ENCODE peak calls at places on chromosomes 7 and 10, in seven cellular contexts. One of them, this sample, is unnamed.

GRCh38 chr7:110224643-110225042 is 866.3 kb upstream of the LRRN3 start:
- DNase-seq in tibial artery: no peak
- DNase-seq in heart right ventricle: no peak
- DNase-seq in epithelial cell of esophagus: peak
- DNase-seq in hepatocyte: no peak
- DNase-seq in lower leg skin: peak
- DNase-seq in AG04450: no peak
- DNase-seq in this sample: no peak

GRCh38 chr10:98363188-98363587 is 51.8 kb downstream of the PYROXD2 start:
- DNase-seq in tibial artery: no peak
- DNase-seq in heart right ventricle: no peak
- DNase-seq in epithelial cell of esophagus: peak
- DNase-seq in hepatocyte: no peak
- DNase-seq in lower leg skin: no peak
- DNase-seq in AG04450: no peak
- DNase-seq in this sample: no peak

GRCh38 chr7:90461216-90461615 is 8.2 kb upstream of the PTTG1IP2 start:
- DNase-seq in tibial artery: no peak
- DNase-seq in heart right ventricle: no peak
- DNase-seq in epithelial cell of esophagus: peak
- DNase-seq in hepatocyte: no peak
- DNase-seq in lower leg skin: no peak
- DNase-seq in AG04450: no peak
- DNase-seq in this sample: no peak

GRCh38 chr10:120940299-120940900 is 89.2 kb downstream of the WDR11 start:
- DNase-seq in tibial artery: no peak
- DNase-seq in heart right ventricle: no peak
- DNase-seq in epithelial cell of esophagus: peak
- DNase-seq in hepatocyte: peak
- DNase-seq in lower leg skin: no peak
- DNase-seq in AG04450: no peak
- DNase-seq in this sample: no peak

GRCh38 chr7:146146866-146147265 is 30.3 kb downstream of the CNTNAP2 start:
- DNase-seq in tibial artery: no peak
- DNase-seq in heart right ventricle: no peak
- DNase-seq in epithelial cell of esophagus: no peak
- DNase-seq in hepatocyte: no peak
- DNase-seq in lower leg skin: no peak
- DNase-seq in AG04450: no peak
- DNase-seq in this sample: no peak

GRCh38 chr7:51102828-51103227 is 213.8 kb downstream of the COBL start:
- DNase-seq in tibial artery: no peak
- DNase-seq in heart right ventricle: no peak
- DNase-seq in epithelial cell of esophagus: no peak
- DNase-seq in hepatocyte: peak
- DNase-seq in lower leg skin: no peak
- DNase-seq in AG04450: no peak
- DNase-seq in this sample: no peak

GRCh38 chr7:36147361-36147760 is 5.7 kb upstream of the EEPD1 start:
- DNase-seq in tibial artery: no peak
- DNase-seq in heart right ventricle: no peak
- DNase-seq in epithelial cell of esophagus: no peak
- DNase-seq in hepatocyte: no peak
- DNase-seq in lower leg skin: no peak
- DNase-seq in AG04450: no peak
- DNase-seq in this sample: no peak

GRCh38 chr10:20466731-20467130 is 430.4 kb downstream of the NEBL start:
- DNase-seq in tibial artery: no peak
- DNase-seq in heart right ventricle: no peak
- DNase-seq in epithelial cell of esophagus: peak
- DNase-seq in hepatocyte: no peak
- DNase-seq in lower leg skin: peak
- DNase-seq in AG04450: no peak
- DNase-seq in this sample: no peak

GRCh38 chr7:85237721-85238120 is 50.9 kb upstream of the SEMA3D start:
- DNase-seq in tibial artery: no peak
- DNase-seq in heart right ventricle: no peak
- DNase-seq in epithelial cell of esophagus: no peak
- DNase-seq in hepatocyte: no peak
- DNase-seq in lower leg skin: no peak
- DNase-seq in AG04450: peak
- DNase-seq in this sample: peak

GRCh38 chr7:149477494-149478443 is 16.9 kb upstream of the ZNF777 start:
- DNase-seq in tibial artery: peak
- DNase-seq in heart right ventricle: no peak
- DNase-seq in epithelial cell of esophagus: no peak
- DNase-seq in hepatocyte: no peak
- DNase-seq in lower leg skin: no peak
- DNase-seq in AG04450: no peak
- DNase-seq in this sample: no peak

GRCh38 chr10:118953999-118954398 is 75.5 kb upstream of the NANOS1 start:
- DNase-seq in tibial artery: no peak
- DNase-seq in heart right ventricle: no peak
- DNase-seq in epithelial cell of esophagus: no peak
- DNase-seq in hepatocyte: no peak
- DNase-seq in lower leg skin: no peak
- DNase-seq in AG04450: no peak
- DNase-seq in this sample: no peak

GRCh38 chr7:979886-980571 is 3.0 kb upstream of the CYP2W1 start:
- DNase-seq in tibial artery: no peak
- DNase-seq in heart right ventricle: no peak
- DNase-seq in epithelial cell of esophagus: peak
- DNase-seq in hepatocyte: no peak
- DNase-seq in lower leg skin: no peak
- DNase-seq in AG04450: no peak
- DNase-seq in this sample: no peak

GRCh38 chr7:127189885-127190284 is 62.9 kb downstream of the GRM8 start:
- DNase-seq in tibial artery: no peak
- DNase-seq in heart right ventricle: peak
- DNase-seq in epithelial cell of esophagus: no peak
- DNase-seq in hepatocyte: no peak
- DNase-seq in lower leg skin: no peak
- DNase-seq in AG04450: no peak
- DNase-seq in this sample: no peak

GRCh38 chr10:785539-786214 is 96.2 kb upstream of the DIP2C start:
- DNase-seq in tibial artery: peak
- DNase-seq in heart right ventricle: no peak
- DNase-seq in epithelial cell of esophagus: no peak
- DNase-seq in hepatocyte: no peak
- DNase-seq in lower leg skin: peak
- DNase-seq in AG04450: no peak
- DNase-seq in this sample: no peak

GRCh38 chr10:784759-785538 is 95.5 kb upstream of the DIP2C start:
- DNase-seq in tibial artery: peak
- DNase-seq in heart right ventricle: peak
- DNase-seq in epithelial cell of esophagus: peak
- DNase-seq in hepatocyte: peak
- DNase-seq in lower leg skin: peak
- DNase-seq in AG04450: peak
- DNase-seq in this sample: peak

GRCh38 chr10:782751-783648 is 93.5 kb upstream of the DIP2C start:
- DNase-seq in tibial artery: peak
- DNase-seq in heart right ventricle: no peak
- DNase-seq in epithelial cell of esophagus: no peak
- DNase-seq in hepatocyte: no peak
- DNase-seq in lower leg skin: peak
- DNase-seq in AG04450: no peak
- DNase-seq in this sample: no peak

GRCh38 chr10:786666-787512 is 97.4 kb upstream of the DIP2C start:
- DNase-seq in tibial artery: peak
- DNase-seq in heart right ventricle: no peak
- DNase-seq in epithelial cell of esophagus: no peak
- DNase-seq in hepatocyte: no peak
- DNase-seq in lower leg skin: peak
- DNase-seq in AG04450: no peak
- DNase-seq in this sample: no peak

DNA sequence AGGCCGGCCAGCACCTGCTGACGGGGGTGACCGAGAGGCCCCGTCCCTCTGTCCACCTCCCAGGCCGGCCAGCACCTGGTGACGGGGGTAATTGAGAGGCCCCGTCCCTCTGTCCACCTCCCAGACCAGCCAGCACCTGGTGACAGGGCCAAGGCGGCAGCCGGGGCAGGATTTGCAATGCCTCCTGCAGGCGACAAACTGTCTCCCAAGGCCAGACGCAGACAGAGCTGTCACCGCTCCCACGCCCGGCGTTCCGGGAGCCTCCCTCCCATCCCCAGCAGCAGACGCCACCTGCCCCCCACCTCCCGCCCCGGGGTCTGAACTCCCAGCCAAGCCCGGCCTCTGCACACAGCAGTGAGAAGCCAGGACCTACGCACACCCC is 94.9 kb upstream of the DIP2C start:
- DNase-seq in tibial artery: no peak
- DNase-seq in heart right ventricle: no peak
- DNase-seq in epithelial cell of esophagus: no peak
- DNase-seq in hepatocyte: peak
- DNase-seq in lower leg skin: no peak
- DNase-seq in AG04450: no peak
- DNase-seq in this sample: no peak
- H3K4me3 ChIP-seq in tibial artery: peak
- H3K4me3 ChIP-seq in heart right ventricle: peak
- H3K4me3 ChIP-seq in epithelial cell of esophagus: peak
- H3K4me3 ChIP-seq in hepatocyte: no peak
- H3K4me3 ChIP-seq in lower leg skin: no peak
- H3K4me3 ChIP-seq in AG04450: peak
- H3K4me3 ChIP-seq in this sample: peak

DNA sequence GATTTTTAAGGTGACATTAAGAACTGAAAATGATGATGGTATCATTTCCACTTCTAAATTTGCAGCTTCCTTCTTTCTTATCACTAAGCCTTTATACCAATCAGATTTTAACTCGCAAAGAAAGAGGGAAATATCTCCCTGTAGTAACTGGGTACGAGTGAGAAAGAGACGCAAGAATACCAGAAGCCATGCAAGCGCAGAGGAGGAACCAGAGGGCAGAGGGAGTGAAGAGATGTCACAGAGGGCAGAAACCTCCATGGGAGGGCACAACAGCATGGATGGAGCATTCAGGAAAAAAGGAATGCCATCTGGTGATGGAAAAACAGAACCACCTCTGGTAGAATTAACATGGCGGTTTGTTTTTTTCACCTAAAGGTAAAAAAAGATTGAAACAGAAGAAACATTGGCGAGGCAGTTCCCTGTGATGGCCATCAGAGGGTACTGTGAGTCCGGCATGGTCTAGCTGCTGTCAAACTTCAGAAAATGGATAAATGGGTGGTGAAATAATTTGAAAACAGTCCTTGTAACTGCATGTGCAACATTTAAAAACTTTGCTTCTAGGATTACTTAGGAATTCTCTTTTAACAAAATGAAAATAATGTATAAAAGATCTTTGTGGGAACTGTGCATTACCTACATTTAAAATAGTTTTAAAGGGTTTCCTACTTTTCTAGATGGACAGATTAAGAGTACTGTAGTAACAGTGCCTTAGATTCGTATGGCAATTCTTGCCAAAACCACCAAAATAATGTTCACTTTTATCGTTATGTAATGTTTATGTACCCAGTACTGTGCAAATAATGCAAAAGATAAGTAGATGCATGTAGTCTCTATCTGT is 91.8 kb downstream of the ARHGAP12 start:
- DNase-seq in tibial artery: no peak
- DNase-seq in heart right ventricle: no peak
- DNase-seq in epithelial cell of esophagus: peak
- DNase-seq in hepatocyte: peak
- DNase-seq in lower leg skin: no peak
- DNase-seq in AG04450: no peak
- DNase-seq in this sample: no peak
- TF ChIP-seq CTCF in tibial artery: peak
- TF ChIP-seq CTCF in heart right ventricle: peak
- TF ChIP-seq CTCF in epithelial cell of esophagus: peak
- TF ChIP-seq CTCF in hepatocyte: peak
- TF ChIP-seq CTCF in lower leg skin: no peak
- TF ChIP-seq CTCF in AG04450: peak
- TF ChIP-seq CTCF in this sample: peak

GRCh38 chr7:22373388-22373787 is 16.4 kb upstream of the RAPGEF5 start:
- DNase-seq in tibial artery: no peak
- DNase-seq in heart right ventricle: no peak
- DNase-seq in epithelial cell of esophagus: no peak
- DNase-seq in hepatocyte: no peak
- DNase-seq in lower leg skin: no peak
- DNase-seq in AG04450: no peak
- DNase-seq in this sample: no peak
- H3K4me3 ChIP-seq in tibial artery: no peak
- H3K4me3 ChIP-seq in heart right ventricle: no peak
- H3K4me3 ChIP-seq in epithelial cell of esophagus: no peak
- H3K4me3 ChIP-seq in hepatocyte: no peak
- H3K4me3 ChIP-seq in lower leg skin: no peak
- H3K4me3 ChIP-seq in AG04450: no peak
- H3K4me3 ChIP-seq in this sample: no peak

GRCh38 chr7:70700935-70701425 is 431.0 kb upstream of the GALNT17 start:
- DNase-seq in tibial artery: no peak
- DNase-seq in heart right ventricle: no peak
- DNase-seq in epithelial cell of esophagus: no peak
- DNase-seq in hepatocyte: no peak
- DNase-seq in lower leg skin: no peak
- DNase-seq in AG04450: no peak
- DNase-seq in this sample: no peak
- TF ChIP-seq CTCF in tibial artery: no peak
- TF ChIP-seq CTCF in heart right ventricle: no peak
- TF ChIP-seq CTCF in epithelial cell of esophagus: no peak
- TF ChIP-seq CTCF in hepatocyte: no peak
- TF ChIP-seq CTCF in lower leg skin: no peak
- TF ChIP-seq CTCF in AG04450: no peak
- TF ChIP-seq CTCF in this sample: no peak

GRCh38 chr7:44618045-44618444 is 11.6 kb downstream of the OGDH start:
- DNase-seq in tibial artery: no peak
- DNase-seq in heart right ventricle: no peak
- DNase-seq in epithelial cell of esophagus: no peak
- DNase-seq in hepatocyte: no peak
- DNase-seq in lower leg skin: no peak
- DNase-seq in AG04450: no peak
- DNase-seq in this sample: no peak
- H3K4me3 ChIP-seq in tibial artery: no peak
- H3K4me3 ChIP-seq in heart right ventricle: no peak
- H3K4me3 ChIP-seq in epithelial cell of esophagus: no peak
- H3K4me3 ChIP-seq in hepatocyte: no peak
- H3K4me3 ChIP-seq in lower leg skin: no peak
- H3K4me3 ChIP-seq in AG04450: no peak
- H3K4me3 ChIP-seq in this sample: no peak

DNA sequence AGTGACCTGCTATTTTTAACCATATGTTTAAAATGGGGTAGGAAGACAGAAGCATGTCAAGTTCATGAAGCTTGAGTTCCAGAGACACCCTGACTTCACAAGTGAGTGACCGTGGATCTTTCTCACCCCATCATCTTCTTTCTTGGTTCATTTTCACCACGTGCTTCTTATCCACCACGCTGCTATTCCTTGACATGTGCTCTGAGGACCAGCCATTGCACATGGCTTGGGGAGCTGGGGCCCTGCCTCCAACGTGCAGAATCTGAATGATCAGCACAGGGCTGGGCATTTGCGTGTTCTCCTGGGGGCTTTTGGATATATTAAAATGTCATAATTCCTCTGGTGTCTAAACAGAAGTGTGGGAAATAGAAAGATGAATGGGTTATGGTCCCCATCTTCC is 25.0 kb upstream of the GTPBP4 start:
- DNase-seq in tibial artery: peak
- DNase-seq in heart right ventricle: no peak
- DNase-seq in epithelial cell of esophagus: no peak
- DNase-seq in hepatocyte: no peak
- DNase-seq in lower leg skin: no peak
- DNase-seq in AG04450: no peak
- DNase-seq in this sample: no peak
- TF ChIP-seq CTCF in tibial artery: no peak
- TF ChIP-seq CTCF in heart right ventricle: no peak
- TF ChIP-seq CTCF in epithelial cell of esophagus: no peak
- TF ChIP-seq CTCF in hepatocyte: no peak
- TF ChIP-seq CTCF in lower leg skin: no peak
- TF ChIP-seq CTCF in AG04450: no peak
- TF ChIP-seq CTCF in this sample: no peak

This sample was measured in AG04449.